ENCODE peak calls at places on chromosomes 6 and 20, in nine cellular contexts. U, D, O, T, P, K, G, X and E are unnamed samples.

GRCh38 chr6:125183391-125183790 is 29.8 kb downstream of the TPD52L1 start:
- DNase-seq in O (no peak), X (no peak), G (no peak), T (no peak), P (no peak), U (no peak), K (no peak), D (no peak), E (no peak)

GRCh38 chr6:128242765-128243403 is 277.5 kb downstream of the PTPRK start:
- DNase-seq in G (no peak), O (no peak), X (no peak), T (no peak), D (no peak), U (no peak), K (no peak), P (no peak), E (no peak)

GRCh38 chr6:49462599-49462926 is 490 bp downstream of the MMUT start:
- DNase-seq in O (no peak), P (no peak), K (no peak), G (no peak), T (no peak), X (no peak), D (no peak), U (no peak), E (peak; percentile 13)

GRCh38 chr20:62344782-62345181 is 22.3 kb downstream of the LAMA5 start:
- DNase-seq in K (no peak), P (no peak), U (no peak), T (no peak), G (no peak), X (no peak), O (no peak), D (no peak), E (no peak)

GRCh38 chr6:80003841-80004198 is 629 bp upstream of the TTK start:
- DNase-seq in P (peak; percentile 36), O (no peak), U (no peak), G (no peak), K (peak; percentile 38), D (no peak), X (no peak), T (no peak), E (no peak)

GRCh38 chr20:25466846-25467245 is 59.4 kb downstream of the GINS1 start:
- DNase-seq in O (no peak), G (no peak), P (no peak), X (no peak), D (peak; percentile 55), K (no peak), T (no peak), U (no peak), E (no peak)

GRCh38 chr20:46820682-46821081 is 74.0 kb upstream of the EYA2 start:
- DNase-seq in T (no peak), O (peak; percentile 30), G (no peak), P (peak; percentile 74), D (no peak), K (no peak), U (no peak), X (peak; percentile 12), E (no peak)

GRCh38 chr20:57593134-57593886 is 26.9 kb downstream of the ZBP1 start:
- DNase-seq in G (no peak), D (no peak), O (no peak), P (peak; percentile 86), K (no peak), U (no peak), T (no peak), X (no peak), E (no peak)

GRCh38 chr6:127023001-127023778 is 95.3 kb upstream of the RSPO3 start:
- DNase-seq in P (no peak), T (no peak), X (no peak), K (no peak), U (no peak), D (no peak), G (no peak), O (no peak), E (no peak)

GRCh38 chr20:57392512-57393271 is 1.5 kb downstream of the RBM38 start:
- DNase-seq in K (no peak), U (no peak), D (no peak), X (no peak), T (peak; percentile 68), P (peak; percentile 91), G (no peak), O (peak; percentile 60), E (no peak)

GRCh38 chr6:85452441-85452881 is 2.6 kb downstream of the NT5E start:
- DNase-seq in D (no peak), T (no peak), P (no peak), G (no peak), K (no peak), U (no peak), O (no peak), X (no peak), E (no peak)

GRCh38 chr6:131275273-131275672 is 140.0 kb downstream of the AKAP7 start:
- DNase-seq in G (no peak), T (no peak), P (no peak), X (no peak), D (no peak), U (no peak), O (no peak), K (no peak), E (no peak)
- H3K36me3 ChIP-seq in G (no peaks in the 10 kb centered on the region), T (no peaks in the 10 kb centered on the region), P (no peaks in the 10 kb centered on the region), X (peaks cover 22% of the 10 kb centered on the region), D (no peaks in the 10 kb centered on the region), U (no peaks in the 10 kb centered on the region), O (no peaks in the 10 kb centered on the region), K (no peaks in the 10 kb centered on the region), E (no peaks in the 10 kb centered on the region)

GRCh38 chr6:169789944-169790927 is 38.8 kb downstream of the ERMARD start:
- DNase-seq in P (peak; percentile 79), G (no peak), U (peak; percentile 56), D (peak; percentile 82), O (peak; percentile 75), K (peak; percentile 83), T (peak; percentile 62), X (peak; percentile 81), E (peak; percentile 83)

GRCh38 chr6:169791721-169792131 is 40.3 kb downstream of the ERMARD start:
- DNase-seq in U (no peak), P (no peak), D (peak; percentile 28), G (no peak), T (no peak), O (no peak), K (peak; percentile 6), X (peak; percentile 62), E (peak; percentile 52)

GRCh38 chr6:169787797-169788196 is 36.4 kb downstream of the ERMARD start:
- DNase-seq in T (no peak), G (no peak), K (no peak), X (no peak), U (no peak), P (no peak), D (peak; percentile 10), O (no peak), E (no peak)

GRCh38 chr6:169788809-169789145 is 37.4 kb downstream of the ERMARD start:
- DNase-seq in D (no peak), X (no peak), O (no peak), G (no peak), T (no peak), U (no peak), K (no peak), P (no peak), E (no peak)

GRCh38 chr6:169789146-169789943 is 37.9 kb downstream of the ERMARD start:
- DNase-seq in U (no peak), G (no peak), D (peak; percentile 41), X (no peak), P (no peak), T (no peak), K (no peak), O (no peak), E (no peak)
- TF ChIP-seq CTCF in U (peak; percentile 19), G (no peak), D (no peak), X (no peak), P (no peak), T (no peak), K (no peak), O (no peak), E (no peak)

GRCh38 chr6:37125779-37126553 is 44.0 kb upstream of the PIM1 start:
- DNase-seq in X (no peak), K (no peak), U (peak; percentile 74), G (no peak), O (no peak), D (no peak), T (no peak), P (no peak), E (peak; percentile 84)

GRCh38 chr6:37126554-37126906 is 43.4 kb upstream of the PIM1 start:
- DNase-seq in U (no peak), G (no peak), X (no peak), T (no peak), O (no peak), D (no peak), P (no peak), K (no peak), E (peak; percentile 76)

GRCh38 chr6:37122861-37123260 is 47.1 kb upstream of the PIM1 start:
- DNase-seq in D (no peak), U (no peak), P (no peak), X (no peak), G (no peak), K (no peak), O (no peak), T (no peak), E (no peak)

GRCh38 chr6:37126961-37127360 is 43.0 kb upstream of the PIM1 start:
- DNase-seq in O (no peak), P (no peak), K (no peak), X (no peak), D (no peak), G (no peak), T (no peak), U (no peak), E (no peak)

DNA sequence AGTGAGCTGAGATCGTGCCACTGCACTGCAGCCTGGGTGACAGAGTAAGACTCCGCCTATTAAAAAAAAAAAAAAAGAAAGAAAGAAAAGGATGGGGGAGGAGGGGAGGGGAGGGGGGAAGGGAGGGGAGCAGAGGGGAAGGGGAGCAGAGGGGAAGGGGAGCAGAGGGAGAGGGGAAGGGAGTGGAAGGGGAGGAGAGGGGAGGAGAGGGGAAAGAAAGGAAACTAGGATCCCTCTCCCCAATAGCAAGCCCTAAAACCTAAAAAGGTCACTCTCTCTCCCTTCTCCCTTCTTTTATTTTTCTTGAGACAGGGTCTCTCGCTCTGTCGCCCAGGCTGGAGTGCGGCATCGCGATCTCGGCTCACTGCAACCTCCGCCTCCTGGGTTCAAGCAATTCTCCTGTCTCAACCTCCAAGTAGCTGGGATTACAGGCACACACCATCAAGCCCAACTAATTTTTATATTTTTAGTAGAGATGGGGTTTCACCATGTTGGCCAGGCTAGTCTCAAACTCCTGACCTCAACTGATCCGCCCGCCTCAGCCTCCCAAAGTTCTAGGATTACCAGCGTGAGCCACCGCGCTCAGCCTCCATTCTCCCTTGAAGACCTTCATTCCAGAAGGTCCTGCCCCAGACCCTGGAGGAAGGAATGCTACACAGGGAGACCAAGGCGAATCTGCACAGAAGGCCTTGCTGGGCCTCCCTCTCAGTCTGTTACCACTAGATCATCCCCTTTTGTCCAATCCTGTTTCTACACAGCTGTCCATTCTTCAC is 45.8 kb upstream of the PIM1 start:
- DNase-seq in X (no peak), D (no peak), U (no peak), G (no peak), T (no peak), P (no peak), O (no peak), K (no peak), E (no peak)
- H3K4me1 ChIP-seq in X (peaks cover 16% of the 10 kb centered on the region), D (no peaks in the 10 kb centered on the region), U (peaks cover 42% of the 10 kb centered on the region), G (peaks cover 14% of the 10 kb centered on the region), T (peaks cover 30% of the 10 kb centered on the region), P (peaks cover 5% of the 10 kb centered on the region), O (peaks cover 25% of the 10 kb centered on the region), K (peaks cover 9% of the 10 kb centered on the region), E (peaks cover 26% of the 10 kb centered on the region)

DNA sequence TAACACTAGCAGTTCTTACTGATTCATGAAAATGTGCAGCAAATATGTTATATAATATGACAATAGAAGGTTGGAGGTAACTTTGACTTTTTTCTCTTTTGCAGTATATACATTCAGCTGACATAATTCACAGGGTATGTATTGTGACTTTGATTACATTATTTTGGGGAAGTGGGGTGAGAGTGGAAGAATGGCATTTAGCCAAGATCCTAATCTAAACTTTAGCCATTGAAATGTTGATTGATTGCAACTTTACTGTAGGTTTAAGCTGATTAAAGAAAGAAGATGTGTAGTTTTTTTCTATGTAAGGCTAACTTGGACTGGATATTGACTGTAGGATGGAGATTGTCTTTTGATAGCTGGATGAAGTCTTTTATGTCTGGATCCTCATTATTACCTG is 46.0 kb downstream of the MAPK14 start:
- DNase-seq in U (no peak), P (no peak), K (no peak), G (no peak), O (no peak), T (no peak), D (no peak), X (no peak), E (no peak)
- H3K36me3 ChIP-seq in U (no peaks in the 10 kb centered on the region), P (no peaks in the 10 kb centered on the region), K (no peaks in the 10 kb centered on the region), G (peaks cover 9% of the 10 kb centered on the region), O (peaks cover 35% of the 10 kb centered on the region), T (peaks cover 34% of the 10 kb centered on the region), D (peaks cover 22% of the 10 kb centered on the region), X (peaks cover 8% of the 10 kb centered on the region), E (peaks cover 17% of the 10 kb centered on the region)